ENCODE peak calls at places on chromosome 22, in five cellular contexts. R is NCI-H526, F is skeletal muscle cell, P is posterior cingulate gyrus, L is germinal center. X is an unnamed sample.

GRCh38 chr22:24006914-24007214 is 1.6 kb upstream of the GSTT4 start:
- DNase-seq in P (no peak), F (no peak), R (no peak), L (no peak), X (no peak)

GRCh38 chr22:25838960-25839741 is 97.2 kb downstream of the MYO18B start:
- DNase-seq in R (no peak), F (no peak), P (no peak), L (no peak), X (no peak)

GRCh38 chr22:22030493-22031182 is 48.1 kb upstream of the TOP3B start:
- DNase-seq in R (peak; percentile 13), F (no peak), P (no peak), L (peak; percentile 87), X (no peak)

GRCh38 chr22:39490135-39490798 is 11.8 kb upstream of the MIEF1 start:
- DNase-seq in P (peak; percentile 90), F (no peak), R (peak; percentile 40), L (peak; percentile 93), X (peak; percentile 80)

GRCh38 chr22:31532060-31532459 is 35.7 kb downstream of the SFI1 start:
- DNase-seq in F (no peak), P (no peak), L (no peak), R (no peak), X (no peak)

GRCh38 chr22:40247976-40248375 is 70.3 kb downstream of the TNRC6B start:
- DNase-seq in P (no peak), L (no peak), R (no peak), F (no peak), X (no peak)

GRCh38 chr22:20465759-20466077 is 28.1 kb upstream of the SCARF2 start:
- DNase-seq in F (no peak), P (no peak), L (no peak), R (no peak), X (no peak)

GRCh38 chr22:36344106-36344827 is 43.5 kb downstream of the MYH9 start:
- DNase-seq in L (no peak), F (no peak), R (no peak), P (peak; percentile 66), X (no peak)

GRCh38 chr22:49934891-49935557 is 16.6 kb downstream of the CRELD2 start:
- DNase-seq in P (peak; percentile 57), R (no peak), F (no peak), L (peak; percentile 67), X (no peak)

X was measured in bronchial epithelial cell.